ENCODE peak calls at places on chromosomes 11 and 22, in six cellular contexts. R is GM12865; D is central memory CD8-positive, alpha-beta T cell; H is activated T-cell treated with anti-CD3 and anti-CD28 coated beads, Interleukin-2, amount 50 U/mL, for 1 hour; Q is PC-3; U is effector CD4-positive, alpha-beta T cell. L is an unnamed sample.

GRCh38 chr11:126664193-126664592 is 308.7 kb downstream of the ST3GAL4 start:
- DNase-seq in Q (no peak), H (no peak), R (no peak), D (no peak), U (no peak), L (no peak)

GRCh38 chr11:9138612-9139579 is 47.5 kb upstream of the SCUBE2 start:
- DNase-seq in D (no peak), U (no peak), H (no peak), R (no peak), Q (peak; percentile 97), L (peak; percentile 89)

GRCh38 chr11:36265793-36266628 is 23.2 kb downstream of the COMMD9 start:
- DNase-seq in H (peak; percentile 60), R (peak; percentile 61), Q (peak; percentile 70), D (peak; percentile 25), U (peak; percentile 37), L (peak; percentile 13)

GRCh38 chr11:35618497-35619029 is 303 bp downstream of the FJX1 start:
- DNase-seq in D (no peak), U (no peak), R (peak; percentile 71), Q (peak; percentile 34), H (no peak), L (peak; percentile 27)

GRCh38 chr22:19174106-19175025 is 4.2 kb downstream of the SLC25A1 start:
- DNase-seq in H (no peak), D (no peak), Q (peak; percentile 21), R (peak; percentile 72), U (no peak), L (peak; percentile 54)

GRCh38 chr11:25515576-25515975 is 816.4 kb upstream of the ANO3 start:
- DNase-seq in H (no peak), R (no peak), U (no peak), D (no peak), Q (no peak), L (no peak)

GRCh38 chr11:97656356-97656755 is 1266.5 kb downstream of the JRKL start:
- DNase-seq in Q (no peak), R (no peak), D (no peak), U (no peak), H (no peak), L (no peak)

GRCh38 chr22:36762687-36763260 is 13.1 kb downstream of the IFT27 start:
- DNase-seq in D (no peak), Q (no peak), H (no peak), U (no peak), R (no peak), L (no peak)

GRCh38 chr22:41576877-41577276 is 12.8 kb downstream of the PMM1 start:
- DNase-seq in R (peak; percentile 64), H (peak; percentile 34), U (no peak), Q (peak; percentile 56), D (no peak), L (no peak)

L was measured in astrocyte.